ENCODE peak calls at places on chromosomes 7 and 10, in six cellular contexts. M, U, C, F, Y and S are unnamed samples.

GRCh38 chr10:64648915-64649314 is 1127.7 kb downstream of the REEP3 start:
- DNase-seq in M (no peak), U (no peak), Y (no peak), F (peak), C (peak), S (no peak)

GRCh38 chr10:123380491-123381085 is 226.4 kb downstream of the BUB3 start:
- DNase-seq in F (no peak), U (no peak), M (no peak), Y (peak), C (no peak), S (no peak)

GRCh38 chr10:31353574-31353973 is 34.6 kb downstream of the ZEB1 start:
- DNase-seq in Y (peak), U (peak), F (no peak), M (peak), C (peak), S (peak)

GRCh38 chr10:131726460-131726861 is 174.3 kb upstream of the PPP2R2D start:
- DNase-seq in C (no peak), F (peak), Y (no peak), U (no peak), M (no peak), S (no peak)

GRCh38 chr10:36280396-36280795 is 638.3 kb upstream of the FZD8 start:
- DNase-seq in F (no peak), Y (no peak), C (no peak), U (no peak), M (peak), S (no peak)

GRCh38 chr7:133912916-133913697 is 214.0 kb upstream of the LRGUK start:
- DNase-seq in F (no peak), U (peak), M (peak), C (no peak), Y (peak), S (peak)

GRCh38 chr7:132532237-132532734 is 44.0 kb downstream of the PLXNA4 start:
- DNase-seq in C (no peak), M (no peak), U (no peak), F (no peak), Y (no peak), S (no peak)

GRCh38 chr7:96591900-96592676 is 117.6 kb downstream of the SEM1 start:
- DNase-seq in Y (no peak), U (no peak), C (no peak), F (peak), M (no peak), S (no peak)

GRCh38 chr10:91162050-91162494 is 58.4 kb upstream of the PCGF5 start:
- DNase-seq in C (no peak), F (no peak), U (peak), Y (peak), M (peak), S (no peak)

GRCh38 chr10:123509338-123509737 is 156.8 kb upstream of the GPR26 start:
- DNase-seq in Y (no peak), M (no peak), C (no peak), U (no peak), F (no peak), S (no peak)

GRCh38 chr10:112677689-112678088 is 230.7 kb downstream of the VTI1A start:
- DNase-seq in U (no peak), M (no peak), C (no peak), F (no peak), Y (no peak), S (no peak)

GRCh38 chr7:43196379-43196778 is 83.9 kb downstream of the HECW1 start:
- DNase-seq in M (no peak), C (no peak), U (no peak), Y (no peak), F (no peak), S (no peak)

GRCh38 chr7:43199333-43199732 is 86.9 kb downstream of the HECW1 start:
- DNase-seq in U (peak), Y (no peak), M (peak), F (no peak), C (no peak), S (no peak)

GRCh38 chr7:43199761-43200160 is 87.3 kb downstream of the HECW1 start:
- DNase-seq in C (no peak), F (no peak), U (peak), Y (no peak), M (peak), S (no peak)

GRCh38 chr7:43198016-43198415 is 85.6 kb downstream of the HECW1 start:
- DNase-seq in U (no peak), C (no peak), Y (no peak), F (no peak), M (no peak), S (no peak)

GRCh38 chr7:43198599-43199090 is 86.2 kb downstream of the HECW1 start:
- DNase-seq in C (no peak), M (no peak), U (no peak), F (no peak), Y (no peak), S (no peak)
- H3K4me3 ChIP-seq in C (no peak), M (no peak), U (no peak), F (no peak), Y (no peak), S (no peak)

GRCh38 chr10:60254776-60255175 is 134.9 kb downstream of the ANK3 start:
- DNase-seq in Y (no peak), C (no peak), F (no peak), M (no peak), U (no peak), S (no peak)

GRCh38 chr10:60258429-60258797 is 131.3 kb downstream of the ANK3 start:
- DNase-seq in M (no peak), F (no peak), U (no peak), Y (no peak), C (no peak), S (no peak)

GRCh38 chr10:60253490-60253889 is 136.2 kb downstream of the ANK3 start:
- DNase-seq in F (no peak), Y (no peak), M (no peak), C (no peak), U (no peak), S (no peak)

GRCh38 chr10:60260321-60260720 is 129.4 kb downstream of the ANK3 start:
- DNase-seq in M (no peak), F (no peak), Y (peak), C (no peak), U (no peak), S (no peak)

DNA sequence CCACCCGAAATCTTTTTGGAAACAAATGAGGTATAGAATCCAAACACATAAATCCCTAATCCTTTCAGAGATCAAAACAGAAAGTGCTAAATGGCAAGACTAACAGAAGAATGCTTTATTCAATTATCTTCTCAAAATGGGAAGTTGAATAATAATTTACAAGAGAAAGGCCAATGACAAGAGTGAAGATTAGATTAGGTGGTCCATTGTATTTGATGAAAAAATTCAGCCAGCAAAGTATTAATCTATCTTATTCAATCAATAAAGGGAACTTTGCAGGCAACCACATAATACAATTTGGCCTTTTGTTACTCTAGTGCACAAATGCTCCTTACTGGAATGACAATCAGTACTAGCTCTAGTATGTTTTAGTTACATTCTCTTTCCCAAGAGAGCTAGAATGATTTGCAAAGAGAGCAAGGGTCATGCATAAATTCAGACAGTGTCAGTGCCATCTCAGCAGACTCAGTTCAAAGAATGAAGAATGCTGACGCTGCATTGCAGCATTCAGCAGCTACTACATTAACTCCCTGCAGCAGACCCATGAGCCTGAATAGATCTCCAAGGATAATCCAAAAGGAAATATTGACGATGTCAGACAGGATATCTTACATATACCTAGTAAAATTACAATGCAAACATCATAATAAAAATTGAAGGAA is 131.8 kb downstream of the ANK3 start:
- DNase-seq in C (no peak), U (no peak), M (no peak), Y (no peak), F (no peak), S (no peak)
- H3K4me3 ChIP-seq in C (no peak), U (no peak), M (no peak), Y (no peak), F (no peak), S (no peak)

DNA sequence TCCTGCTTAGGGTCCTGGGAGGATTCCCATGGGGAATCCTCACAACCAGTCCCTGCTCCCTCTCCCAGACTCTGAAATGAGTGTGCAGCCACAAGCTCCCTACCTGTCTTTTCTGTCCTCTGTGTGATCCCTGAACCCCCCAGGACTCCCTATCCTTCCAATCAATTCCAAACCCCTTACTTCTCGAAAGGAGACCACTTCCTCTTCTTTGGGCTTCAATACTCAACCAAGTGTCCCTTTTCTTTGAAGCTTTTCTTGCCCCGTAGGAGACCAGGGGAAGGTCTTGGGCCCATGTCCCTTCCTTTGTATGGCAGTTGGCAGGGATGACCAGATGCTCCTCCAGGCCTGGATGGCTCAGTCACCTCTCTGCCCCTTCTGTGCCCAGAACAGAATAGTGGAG is 1.7 kb downstream of the AEBP1 start:
- DNase-seq in F (no peak), M (no peak), U (no peak), Y (no peak), C (no peak), S (no peak)
- H3K4me3 ChIP-seq in F (no peak), M (no peak), U (no peak), Y (no peak), C (no peak), S (peak)

DNA sequence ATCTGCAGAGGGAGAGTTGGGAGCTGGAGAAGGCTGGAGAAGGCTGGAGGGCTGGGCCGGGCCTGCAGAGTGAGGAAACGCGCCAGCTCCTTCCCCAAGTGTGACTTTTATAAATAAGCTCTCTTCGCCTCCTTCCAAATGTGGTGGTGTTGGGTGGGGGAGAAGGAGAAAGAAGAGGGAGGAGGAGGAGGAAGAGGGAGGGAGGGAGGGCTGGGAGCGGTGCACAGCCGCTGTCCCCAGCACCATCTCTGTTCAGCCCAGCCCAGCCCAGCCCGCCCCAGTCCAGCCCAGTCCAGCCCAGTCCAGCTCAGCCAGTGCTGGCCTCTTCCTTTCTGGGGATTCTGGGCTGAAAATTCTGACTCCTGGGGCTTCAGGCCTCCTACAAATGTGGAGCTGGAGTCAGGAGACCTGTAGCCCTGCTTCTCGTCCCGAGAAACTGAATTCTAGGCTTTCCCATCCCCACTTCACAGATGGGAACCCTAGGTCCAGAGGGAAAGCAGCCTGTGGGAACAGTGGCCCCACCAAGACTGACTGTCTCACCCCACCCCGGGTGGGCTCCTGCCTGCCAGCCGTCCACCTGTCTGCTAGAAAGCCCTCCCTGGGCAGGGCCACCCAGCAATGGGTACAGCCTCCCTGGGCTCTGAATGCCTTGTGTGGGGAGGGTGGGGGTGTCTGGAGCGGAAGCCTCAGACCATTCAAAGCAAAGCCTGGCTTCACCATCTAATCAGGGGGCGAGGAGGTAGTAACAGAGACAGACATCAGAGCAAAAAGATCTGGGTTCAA is 2.3 kb downstream of the STX1A start:
- DNase-seq in F (no peak), Y (no peak), U (no peak), C (no peak), M (peak), S (no peak)
- H3K4me3 ChIP-seq in F (no peak), Y (peak), U (no peak), C (peak), M (no peak), S (peak)

DNA sequence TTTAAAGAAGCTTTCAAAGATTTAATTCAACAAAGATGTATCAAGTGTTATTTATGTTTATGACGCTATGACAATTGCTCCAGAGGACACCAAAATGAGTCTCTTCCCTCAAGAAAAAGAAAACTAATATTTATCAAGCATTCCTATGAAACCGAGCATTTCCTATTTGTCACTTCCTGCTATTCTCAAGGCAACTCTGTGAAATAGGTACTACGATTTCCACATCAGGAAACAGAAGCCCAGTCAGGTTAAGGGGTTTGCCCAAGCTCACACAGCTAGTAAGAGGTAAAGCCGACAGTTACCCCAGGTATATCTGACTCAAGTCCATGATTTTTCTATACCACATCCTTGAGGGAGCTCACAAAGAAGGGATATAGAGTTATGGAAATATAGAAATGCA is 85.9 kb downstream of the TRIL start:
- DNase-seq in F (no peak), M (no peak), C (no peak), U (no peak), Y (no peak), S (no peak)
- H3K4me3 ChIP-seq in F (no peak), M (no peak), C (no peak), U (no peak), Y (no peak), S (no peak)

GRCh38 chr7:27156901-27157716 is 634 bp upstream of the HOXA7 start:
- DNase-seq in Y (no peak), U (no peak), F (peak), M (no peak), C (no peak), S (no peak)

GRCh38 chr7:27159278-27160146 is 3.0 kb upstream of the HOXA7 start:
- DNase-seq in U (no peak), Y (no peak), F (peak), C (no peak), M (no peak), S (no peak)

GRCh38 chr7:27160147-27160545 is 3.7 kb upstream of the HOXA7 start:
- DNase-seq in U (no peak), C (no peak), M (no peak), Y (no peak), F (no peak), S (no peak)

GRCh38 chr7:27157717-27158431 is 1.4 kb upstream of the HOXA7 start:
- DNase-seq in F (peak), U (no peak), Y (no peak), M (no peak), C (no peak), S (no peak)

DNA sequence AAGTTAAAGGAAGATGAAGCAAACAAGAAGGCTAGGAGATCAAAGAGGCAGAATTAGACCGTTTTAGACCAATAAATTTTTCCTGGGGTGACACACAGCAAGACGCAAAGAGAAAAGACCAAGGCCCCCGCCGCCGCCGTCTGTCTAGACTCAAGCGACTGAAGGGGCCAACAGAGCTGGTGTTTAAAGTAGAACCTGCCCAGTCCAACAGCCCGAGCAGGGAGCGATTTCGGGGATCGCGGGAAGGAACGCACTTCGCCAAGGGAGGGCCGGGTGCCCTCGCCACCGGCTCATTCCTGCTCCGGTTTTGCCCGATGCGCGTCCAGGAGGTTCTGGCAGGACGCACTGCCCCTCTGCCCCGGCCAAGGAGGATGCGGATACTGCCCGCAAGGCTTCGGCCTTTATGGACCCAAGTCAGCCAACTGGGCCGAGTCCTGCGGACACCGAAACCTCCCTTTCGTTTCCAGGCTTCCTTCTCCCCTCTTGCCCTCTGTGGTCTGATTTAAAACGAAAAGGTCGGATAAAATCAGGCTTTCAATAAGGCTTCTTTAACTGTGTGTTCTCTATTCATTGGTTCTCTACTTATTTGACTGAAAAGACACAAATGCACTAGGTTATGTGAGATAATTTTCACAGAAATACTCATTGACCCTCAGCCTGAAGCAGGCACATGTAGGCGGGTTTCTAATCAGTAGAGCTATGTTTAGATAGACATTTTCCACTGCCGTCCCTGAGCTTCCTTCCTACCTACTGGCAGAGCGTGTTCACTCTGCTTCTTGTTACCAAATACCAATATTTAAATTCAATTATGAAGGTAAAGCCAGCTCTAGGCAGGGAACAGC is 2.2 kb upstream of the HOXA7 start:
- DNase-seq in F (peak), M (no peak), C (no peak), U (no peak), Y (no peak), S (no peak)
- H3K4me3 ChIP-seq in F (no peak), M (no peak), C (no peak), U (no peak), Y (no peak), S (no peak)

GRCh38 chr7:43843276-43843675 is 26.0 kb downstream of the MRPS24 start:
- DNase-seq in C (no peak), Y (no peak), M (no peak), U (no peak), F (no peak), S (no peak)

GRCh38 chr7:43834463-43835251 is 34.7 kb downstream of the MRPS24 start:
- DNase-seq in M (peak), C (no peak), F (no peak), Y (peak), U (peak), S (no peak)

DNA sequence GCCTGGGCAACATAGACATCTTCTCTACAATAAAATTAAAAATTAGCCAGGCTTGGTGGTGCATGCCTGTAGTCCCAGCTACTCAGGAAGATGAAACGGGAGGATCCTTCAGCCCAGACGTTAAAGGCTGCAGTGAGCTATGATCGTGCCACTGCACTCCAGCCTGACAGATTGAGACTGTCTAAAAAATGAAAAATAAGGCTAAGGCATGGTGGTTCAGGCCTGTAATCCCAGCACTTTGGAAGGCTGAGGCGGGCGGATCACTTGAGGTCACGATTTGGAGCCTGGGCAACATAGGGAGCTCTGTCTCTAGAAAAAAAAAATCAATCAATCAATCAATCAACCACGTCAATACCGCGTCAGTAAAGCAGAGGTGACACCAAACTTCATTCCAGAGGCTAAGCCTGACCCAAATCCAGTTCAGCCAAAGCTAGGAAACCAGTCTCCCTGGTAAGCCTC is 31.1 kb downstream of the MRPS24 start:
- DNase-seq in F (no peak), C (no peak), M (no peak), U (no peak), Y (no peak), S (no peak)
- H3K4me3 ChIP-seq in F (no peak), C (no peak), M (no peak), U (no peak), Y (peak), S (no peak)

DNA sequence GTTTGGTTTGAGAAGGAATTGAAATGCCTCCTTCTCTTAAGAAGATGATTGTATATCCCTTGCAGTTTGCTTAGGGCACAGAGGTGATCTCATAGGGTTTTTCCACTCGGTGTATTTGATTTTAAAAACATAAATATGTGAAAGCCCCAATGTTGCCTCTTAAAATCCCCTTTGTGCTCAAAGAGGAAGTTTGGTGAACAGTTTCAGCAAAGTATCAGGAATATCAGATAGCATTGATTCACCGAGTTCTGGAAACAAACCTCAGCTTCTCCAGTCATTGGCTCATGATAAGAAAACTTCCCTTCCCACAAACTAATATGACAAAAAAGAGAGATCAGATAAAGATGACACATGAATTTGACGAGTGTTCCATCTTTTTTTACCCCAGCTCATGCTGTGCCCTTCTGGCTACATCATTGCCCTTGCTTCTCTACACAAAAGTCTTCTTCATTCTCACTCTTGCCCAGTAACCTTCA is 20.1 kb upstream of the SMNDC1 start:
- DNase-seq in U (no peak), C (no peak), Y (no peak), F (no peak), M (peak), S (no peak)
- H3K4me3 ChIP-seq in U (no peak), C (no peak), Y (no peak), F (no peak), M (no peak), S (no peak)